ENCODE peak calls at places on chromosomes 13 and 19, in seven cellular contexts. E is NCI-H1436 treated with DMSO at 0.1 percent for 48 hours, O is HAP-1, A is naive B cell, P is NCI-H1417, V is KBM-7, W is hippocampal formation. R is an unnamed sample.
A peak's percentile ranks its signal among the peaks of the same experiment; 100 is the strongest.

GRCh38 chr19:47230122-47230920 is 678 bp downstream of the BBC3 start:
- DNase-seq in O (no peak), W (no peak), A (peak; percentile 70), E (no peak), P (peak; percentile 33), V (peak; percentile 75), R (no peak)

GRCh38 chr13:113162783-113163685 is 4.6 kb downstream of the PROZ start:
- DNase-seq in P (peak; percentile 62), E (no peak), W (no peak), O (no peak), V (no peak), A (no peak), R (no peak)

GRCh38 chr19:31304877-31305312 is 44.3 kb downstream of the TSHZ3 start:
- DNase-seq in E (no peak), P (no peak), A (no peak), W (no peak), V (peak; percentile 80), O (no peak), R (no peak)

GRCh38 chr13:33050161-33050560 is 33.9 kb downstream of the KL start:
- DNase-seq in V (no peak), A (no peak), W (no peak), O (no peak), P (no peak), E (no peak), R (no peak)

GRCh38 chr13:85806553-85807175 is 7.4 kb upstream of the SLITRK6 start:
- DNase-seq in A (peak; percentile 38), P (peak; percentile 47), E (no peak), V (peak; percentile 39), O (peak; percentile 60), W (peak; percentile 56), R (peak; percentile 60)

GRCh38 chr19:33196446-33197193 is 2.5 kb downstream of the LRP3 start:
- DNase-seq in O (no peak), V (no peak), P (no peak), W (no peak), E (no peak), A (no peak), R (no peak)

GRCh38 chr19:16112778-16113177 is 1.1 kb downstream of the RAB8A start:
- DNase-seq in W (no peak), O (no peak), A (no peak), V (peak; percentile 44), P (no peak), E (no peak), R (no peak)

GRCh38 chr13:50127726-50128291 is 112.6 kb downstream of the KCNRG start:
- DNase-seq in W (no peak), E (no peak), P (no peak), A (no peak), O (no peak), V (no peak), R (no peak)

GRCh38 chr13:83221813-83222241 is 660.4 kb downstream of the SLITRK1 start:
- DNase-seq in P (no peak), O (no peak), V (no peak), W (no peak), E (no peak), A (no peak), R (no peak)

GRCh38 chr19:2902590-2903218 is 2.0 kb downstream of the ZNF57 start:
- DNase-seq in P (no peak), E (no peak), W (no peak), O (no peak), A (no peak), V (no peak), R (no peak)

GRCh38 chr19:31383553-31383952 is 34.3 kb upstream of the TSHZ3 start:
- DNase-seq in O (no peak), W (no peak), P (no peak), V (no peak), E (no peak), A (no peak), R (peak; percentile 9)

GRCh38 chr13:44815507-44816074 is 173.7 kb downstream of the NUFIP1 start:
- DNase-seq in O (no peak), E (no peak), A (no peak), P (no peak), V (no peak), W (no peak), R (no peak)

GRCh38 chr19:1794424-1795185 is 17.5 kb downstream of the ATP8B3 start:
- DNase-seq in O (no peak), E (no peak), P (no peak), W (no peak), A (no peak), V (no peak), R (no peak)

GRCh38 chr13:23608704-23609413 is 38.6 kb downstream of the TNFRSF19 start:
- DNase-seq in P (no peak), O (no peak), V (peak; percentile 28), E (no peak), W (no peak), A (no peak), R (no peak)

GRCh38 chr19:18287836-18288772 is 6.7 kb upstream of the JUND start:
- DNase-seq in E (no peak), P (no peak), A (no peak), W (no peak), O (no peak), V (no peak), R (no peak)

GRCh38 chr19:44164327-44164672 is 600 bp upstream of the ZNF226 start:
- DNase-seq in W (no peak), V (no peak), P (no peak), E (no peak), O (no peak), A (no peak), R (no peak)

GRCh38 chr13:62482351-62482750 is 1066.7 kb upstream of the PCDH20 start:
- DNase-seq in O (no peak), W (no peak), E (no peak), A (no peak), V (no peak), P (peak; percentile 55), R (peak; percentile 98)

GRCh38 chr19:3296446-3296845 is 69.9 kb upstream of the NFIC start:
- DNase-seq in O (no peak), E (no peak), P (no peak), W (no peak), V (no peak), A (no peak), R (no peak)

GRCh38 chr13:102203718-102204117 is 198.1 kb downstream of the FGF14 start:
- DNase-seq in V (no peak), O (no peak), A (no peak), E (no peak), W (no peak), P (peak; percentile 18), R (peak; percentile 50)

GRCh38 chr13:73089216-73089615 is 30.4 kb downstream of the KLF5 start:
- DNase-seq in P (no peak), W (no peak), V (no peak), O (no peak), A (no peak), E (no peak), R (no peak)

GRCh38 chr19:3788991-3789778 is 3.0 kb upstream of the MATK start:
- DNase-seq in P (no peak), E (no peak), O (no peak), W (no peak), A (no peak), V (no peak), R (no peak)

GRCh38 chr19:33214621-33215020 is 11.0 kb downstream of the SLC7A10 start:
- DNase-seq in V (peak; percentile 32), O (no peak), W (no peak), A (no peak), E (no peak), P (peak; percentile 44), R (no peak)

GRCh38 chr13:53012707-53013106 is 15.9 kb upstream of the OLFM4 start:
- DNase-seq in A (no peak), W (peak; percentile 9), V (peak; percentile 37), E (no peak), O (no peak), P (no peak), R (no peak)